ENCODE peak calls at places on chromosome 7, in four cellular contexts. M is GM23248, W is hepatocyte, A is neural progenitor cell. V is an unnamed sample.
A peak's percentile ranks its signal among the peaks of the same experiment; 100 is the strongest.

GRCh38 chr7:34622771-34623250 is 35.2 kb upstream of the NPSR1 start:
- DNase-seq in W (no peak), M (no peak), A (no peak), V (no peak)

GRCh38 chr7:22675917-22676343 is 51.1 kb upstream of the IL6 start:
- DNase-seq in M (no peak), A (no peak), W (peak; percentile 6), V (no peak)

GRCh38 chr7:40839881-40840280 is 705.1 kb downstream of the SUGCT start:
- DNase-seq in M (peak; percentile 4), A (no peak), W (no peak), V (no peak)

GRCh38 chr7:74718336-74718735 is 55.5 kb upstream of the NCF1 start:
- DNase-seq in M (peak; percentile 15), A (no peak), W (no peak), V (peak; percentile 18)

GRCh38 chr7:53602817-53603418 is 567.5 kb downstream of the POM121L12 start:
- DNase-seq in M (no peak), A (no peak), W (no peak), V (peak; percentile 5)

GRCh38 chr7:129990403-129991192 is 37.8 kb upstream of the UBE2H start:
- DNase-seq in A (peak; percentile 31), M (peak; percentile 22), W (no peak), V (no peak)

GRCh38 chr7:143391462-143392404 is 10.6 kb downstream of the ZYX start:
- DNase-seq in M (peak; percentile 89), W (no peak), A (no peak), V (no peak)

GRCh38 chr7:155775691-155776090 is 36.6 kb downstream of the SHH start:
- DNase-seq in A (no peak), M (no peak), W (no peak), V (no peak)

GRCh38 chr7:123783820-123784219 is 35.0 kb upstream of the WASL start:
- DNase-seq in A (no peak), W (no peak), M (no peak), V (peak; percentile 47)

GRCh38 chr7:41492603-41493002 is 210.3 kb downstream of the INHBA start:
- DNase-seq in M (no peak), W (no peak), A (no peak), V (no peak)

GRCh38 chr7:135843214-135843613 is 94.6 kb upstream of the FAM180A start:
- DNase-seq in W (no peak), M (peak; percentile 25), A (no peak), V (no peak)

GRCh38 chr7:47602272-47603004 is 20.5 kb upstream of the TNS3 start:
- DNase-seq in M (no peak), W (no peak), A (no peak), V (no peak)

GRCh38 chr7:125444864-125445263 is 515.2 kb upstream of the POT1 start:
- DNase-seq in M (no peak), W (no peak), A (no peak), V (peak; percentile 43)

GRCh38 chr7:29854257-29854938 is 48.1 kb downstream of the WIPF3 start:
- DNase-seq in A (no peak), M (peak; percentile 46), W (peak; percentile 71), V (peak; percentile 63)

GRCh38 chr7:47080816-47081215 is 501.1 kb downstream of the TNS3 start:
- DNase-seq in A (no peak), W (no peak), M (peak; percentile 37), V (no peak)

GRCh38 chr7:122412886-122413285 is 108.3 kb upstream of the FEZF1 start:
- DNase-seq in A (no peak), W (peak; percentile 50), M (peak; percentile 35), V (no peak)

GRCh38 chr7:48004023-48004422 is 24.6 kb upstream of the HUS1 start:
- DNase-seq in M (no peak), W (no peak), A (no peak), V (no peak)

GRCh38 chr7:94701555-94701973 is 45.6 kb upstream of the SGCE start:
- DNase-seq in A (peak; percentile 56), M (peak; percentile 48), W (peak; percentile 17), V (peak; percentile 71)

GRCh38 chr7:55838595-55838994 is 24.0 kb downstream of the SEPTIN14 start:
- DNase-seq in M (no peak), A (no peak), W (no peak), V (no peak)

GRCh38 chr7:104963991-104964385 is 50.0 kb upstream of the KMT2E start:
- DNase-seq in M (peak; percentile 42), W (no peak), A (no peak), V (peak; percentile 29)

GRCh38 chr7:95794917-95795515 is 22.7 kb downstream of the DYNC1I1 start:
- DNase-seq in W (peak; percentile 31), M (peak; percentile 53), A (peak; percentile 55), V (peak; percentile 62)

GRCh38 chr7:140165422-140165821 is 11.4 kb downstream of the KDM7A start:
- DNase-seq in W (no peak), M (peak; percentile 91), A (no peak), V (peak; percentile 52)

GRCh38 chr7:7719235-7719634 is 828 bp upstream of the RPA3 start:
- DNase-seq in W (peak; percentile 49), M (peak; percentile 82), A (no peak), V (peak; percentile 77)

GRCh38 chr7:29877196-29877595 is 70.9 kb downstream of the WIPF3 start:
- DNase-seq in A (no peak), W (no peak), M (peak; percentile 19), V (no peak)

GRCh38 chr7:114182837-114183236 is 231.8 kb upstream of the FOXP2 start:
- DNase-seq in M (no peak), A (peak; percentile 30), W (peak; percentile 11), V (no peak)

GRCh38 chr7:80307251-80307856 is 172.7 kb downstream of the GNAI1 start:
- DNase-seq in W (peak; percentile 31), A (no peak), M (peak; percentile 84), V (peak; percentile 10)

GRCh38 chr7:12701433-12701832 is 14.0 kb downstream of the ARL4A start:
- DNase-seq in A (no peak), W (no peak), M (peak; percentile 10), V (no peak)

GRCh38 chr7:28096713-28097112 is 83.9 kb downstream of the JAZF1 start:
- DNase-seq in A (peak; percentile 62), M (peak; percentile 84), W (peak; percentile 73), V (peak; percentile 71)

GRCh38 chr7:102138676-102139075 is 148.0 kb upstream of the SH2B2 start:
- DNase-seq in A (peak; percentile 41), M (no peak), W (no peak), V (no peak)

GRCh38 chr7:36852017-36852416 is 127.7 kb upstream of the AOAH start:
- DNase-seq in M (no peak), A (no peak), W (no peak), V (no peak)

GRCh38 chr7:141526115-141526514 is 25.1 kb upstream of the AGK start:
- DNase-seq in M (no peak), W (no peak), A (no peak), V (no peak)

GRCh38 chr7:128891110-128891941 is 19.2 kb downstream of the KCP start:
- DNase-seq in M (no peak), A (peak; percentile 63), W (peak; percentile 41), V (peak; percentile 56)

GRCh38 chr7:150399861-150400778 is 21.0 kb downstream of the ZNF775 start:
- DNase-seq in M (peak; percentile 77), A (no peak), W (peak; percentile 34), V (peak; percentile 63)

GRCh38 chr7:27362026-27362425 is 119.4 kb downstream of the EVX1 start:
- DNase-seq in W (no peak), M (no peak), A (no peak), V (no peak)

GRCh38 chr7:33107136-33108066 is 1.8 kb downstream of the RP9 start:
- DNase-seq in M (peak; percentile 70), A (peak; percentile 86), W (peak; percentile 64), V (peak; percentile 55)

GRCh38 chr7:34069676-34070075 is 164.3 kb downstream of the BMPER start:
- DNase-seq in A (no peak), M (peak; percentile 29), W (peak; percentile 26), V (peak; percentile 72)

GRCh38 chr7:151107882-151108281 is 21.6 kb downstream of the AGAP3 start:
- DNase-seq in A (no peak), W (no peak), M (no peak), V (no peak)

GRCh38 chr7:30921951-30922401 is 10.3 kb downstream of the AQP1 start:
- DNase-seq in A (no peak), W (no peak), M (no peak), V (no peak)

GRCh38 chr7:121395494-121395960 is 581 bp downstream of the FAM3C start:
- DNase-seq in M (peak; percentile 61), A (peak; percentile 70), W (peak; percentile 54), V (peak; percentile 47)

GRCh38 chr7:20222219-20222828 is 5.1 kb upstream of the MACC1 start:
- DNase-seq in W (no peak), A (no peak), M (no peak), V (no peak)

GRCh38 chr7:20220824-20221547 is 3.8 kb upstream of the MACC1 start:
- DNase-seq in M (peak; percentile 93), W (no peak), A (no peak), V (peak; percentile 92)

GRCh38 chr7:20219062-20219445 is 1.9 kb upstream of the MACC1 start:
- DNase-seq in W (no peak), A (no peak), M (no peak), V (no peak)

GRCh38 chr7:20219446-20220292 is 2.5 kb upstream of the MACC1 start:
- DNase-seq in W (peak; percentile 85), A (no peak), M (peak; percentile 71), V (peak; percentile 90)

GRCh38 chr7:20220293-20220755 is 3.1 kb upstream of the MACC1 start:
- DNase-seq in A (no peak), W (no peak), M (no peak), V (no peak)
- TF ChIP-seq EZH2 in A (no peak), W (no peak), M (no peak), V (no peak)

DNA sequence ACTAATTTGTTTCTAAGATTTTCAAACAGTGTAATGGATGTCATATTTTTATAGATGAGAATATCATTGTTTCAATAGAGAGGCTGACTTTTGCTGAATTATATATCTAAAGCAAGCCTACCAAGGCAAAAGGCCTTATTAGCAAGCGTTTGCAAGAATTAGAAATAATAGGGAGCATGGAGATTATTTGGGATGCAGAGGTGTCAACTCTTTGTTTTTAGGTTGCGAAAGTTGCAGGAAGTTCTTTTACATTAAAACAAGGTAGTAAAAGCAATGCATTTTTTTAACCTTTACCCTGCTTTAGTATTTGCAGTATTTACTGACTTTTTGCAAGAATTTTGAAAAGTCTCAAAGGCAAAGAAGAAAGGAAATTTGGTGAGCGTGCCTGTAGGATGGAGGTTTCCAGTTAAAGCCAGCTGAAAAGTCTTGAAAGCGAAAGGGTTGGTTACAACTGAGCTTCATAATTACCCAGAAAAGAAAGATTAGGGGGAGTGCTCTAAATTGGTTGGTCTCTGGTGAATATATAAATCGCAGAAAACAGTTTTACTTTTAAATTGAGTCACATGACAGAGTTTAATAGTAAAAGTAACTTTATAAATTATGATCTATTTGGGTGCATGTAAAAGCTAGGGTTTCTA is 81.6 kb downstream of the MKLN1 start:
- DNase-seq in W (no peak), M (no peak), A (no peak), V (no peak)
- TF ChIP-seq EZH2phosphoT487 in W (no peak), M (no peak), A (no peak), V (no peak)

DNA sequence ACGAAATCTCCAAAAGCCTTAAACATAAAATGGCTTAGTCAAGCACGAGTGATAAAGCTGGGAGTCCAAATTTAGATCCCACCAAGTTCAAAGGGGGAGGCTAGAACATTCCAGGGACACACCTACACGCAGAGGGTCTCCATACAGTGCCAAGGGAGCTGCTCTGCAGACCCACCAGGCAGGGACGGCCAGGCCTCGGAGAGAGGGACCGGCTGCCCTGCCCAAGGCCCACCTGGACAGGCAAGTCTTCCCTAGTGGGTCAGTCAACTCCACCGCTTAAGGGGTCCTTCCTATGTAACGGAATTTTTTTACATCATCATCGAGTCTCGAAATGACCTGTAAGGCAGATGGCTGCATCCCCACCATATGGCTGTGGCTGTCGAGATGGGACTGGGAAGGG is 28.5 kb downstream of the AMZ1 start:
- DNase-seq in W (no peak), M (no peak), A (no peak), V (no peak)
- H3K4me1 ChIP-seq in W (peaks cover 23% of the 10 kb centered on the region), M (no peaks in the 10 kb centered on the region), A (no peaks in the 10 kb centered on the region), V (peaks cover 3% of the 10 kb centered on the region)

GRCh38 chr7:86643478-86644281 is at the start of gene GRM3:
- DNase-seq in A (peak; percentile 96), W (peak; percentile 23), M (peak; percentile 5), V (no peak)
- TF ChIP-seq EZH2 in A (no peak), W (peak; percentile 84), M (no peak), V (no peak)